ENCODE peak calls at places on chromosomes 3 and 15, in six cellular contexts. One of them, this sample, is unnamed.

GRCh38 chr15:37204698-37205097 is 104.3 kb upstream of the MEIS2 start:
- DNase-seq in HT-29: peak
- DNase-seq in aorta: no peak
- DNase-seq in activated T-helper 1 cell treated with anti-CD3 and anti-CD28 coated beads, Interleukin-12 subunit alpha, Interleukin-12 subunit beta, Interleukin-2, Interleukin-4 antibody, amounts not matched to agents 30 ng/mL and 10 ng/mL and 1 ng/mL, durations not matched to agents 14 hours and 24 hours and 36 hours: no peak
- DNase-seq in fibroblast of the conjunctiva: no peak
- DNase-seq in endothelial cell: no peak
- DNase-seq in this sample: no peak

GRCh38 chr15:53627279-53627678 is 132.2 kb downstream of the WDR72 start:
- DNase-seq in fibroblast of the conjunctiva: no peak
- DNase-seq in HT-29: no peak
- DNase-seq in aorta: no peak
- DNase-seq in endothelial cell: no peak
- DNase-seq in activated T-helper 1 cell treated with anti-CD3 and anti-CD28 coated beads, Interleukin-12 subunit alpha, Interleukin-12 subunit beta, Interleukin-2, Interleukin-4 antibody, amounts not matched to agents 30 ng/mL and 10 ng/mL and 1 ng/mL, durations not matched to agents 14 hours and 24 hours and 36 hours: no peak
- DNase-seq in this sample: no peak

GRCh38 chr15:70165811-70166284 is 68.1 kb upstream of the TLE3 start:
- DNase-seq in fibroblast of the conjunctiva: no peak
- DNase-seq in endothelial cell: no peak
- DNase-seq in HT-29: no peak
- DNase-seq in aorta: peak
- DNase-seq in activated T-helper 1 cell treated with anti-CD3 and anti-CD28 coated beads, Interleukin-12 subunit alpha, Interleukin-12 subunit beta, Interleukin-2, Interleukin-4 antibody, amounts not matched to agents 30 ng/mL and 10 ng/mL and 1 ng/mL, durations not matched to agents 14 hours and 24 hours and 36 hours: no peak
- DNase-seq in this sample: no peak

GRCh38 chr3:129313983-129314756 is 35.5 kb downstream of the HMCES start:
- DNase-seq in aorta: no peak
- DNase-seq in HT-29: peak
- DNase-seq in fibroblast of the conjunctiva: no peak
- DNase-seq in endothelial cell: no peak
- DNase-seq in activated T-helper 1 cell treated with anti-CD3 and anti-CD28 coated beads, Interleukin-12 subunit alpha, Interleukin-12 subunit beta, Interleukin-2, Interleukin-4 antibody, amounts not matched to agents 30 ng/mL and 10 ng/mL and 1 ng/mL, durations not matched to agents 14 hours and 24 hours and 36 hours: no peak
- DNase-seq in this sample: no peak

GRCh38 chr3:74267126-74267525 is 347.3 kb downstream of the CNTN3 start:
- DNase-seq in activated T-helper 1 cell treated with anti-CD3 and anti-CD28 coated beads, Interleukin-12 subunit alpha, Interleukin-12 subunit beta, Interleukin-2, Interleukin-4 antibody, amounts not matched to agents 30 ng/mL and 10 ng/mL and 1 ng/mL, durations not matched to agents 14 hours and 24 hours and 36 hours: no peak
- DNase-seq in aorta: no peak
- DNase-seq in HT-29: no peak
- DNase-seq in endothelial cell: no peak
- DNase-seq in fibroblast of the conjunctiva: no peak
- DNase-seq in this sample: no peak

GRCh38 chr3:74273091-74273490 is 341.4 kb downstream of the CNTN3 start:
- DNase-seq in fibroblast of the conjunctiva: no peak
- DNase-seq in HT-29: no peak
- DNase-seq in aorta: peak
- DNase-seq in activated T-helper 1 cell treated with anti-CD3 and anti-CD28 coated beads, Interleukin-12 subunit alpha, Interleukin-12 subunit beta, Interleukin-2, Interleukin-4 antibody, amounts not matched to agents 30 ng/mL and 10 ng/mL and 1 ng/mL, durations not matched to agents 14 hours and 24 hours and 36 hours: no peak
- DNase-seq in endothelial cell: no peak
- DNase-seq in this sample: no peak

GRCh38 chr15:92451225-92451825 is 57.6 kb downstream of the ST8SIA2 start:
- DNase-seq in endothelial cell: no peak
- DNase-seq in aorta: no peak
- DNase-seq in activated T-helper 1 cell treated with anti-CD3 and anti-CD28 coated beads, Interleukin-12 subunit alpha, Interleukin-12 subunit beta, Interleukin-2, Interleukin-4 antibody, amounts not matched to agents 30 ng/mL and 10 ng/mL and 1 ng/mL, durations not matched to agents 14 hours and 24 hours and 36 hours: no peak
- DNase-seq in HT-29: no peak
- DNase-seq in fibroblast of the conjunctiva: no peak
- DNase-seq in this sample: peak

GRCh38 chr15:38520035-38520434 is 44.6 kb downstream of the RASGRP1 start:
- DNase-seq in HT-29: no peak
- DNase-seq in endothelial cell: no peak
- DNase-seq in fibroblast of the conjunctiva: no peak
- DNase-seq in activated T-helper 1 cell treated with anti-CD3 and anti-CD28 coated beads, Interleukin-12 subunit alpha, Interleukin-12 subunit beta, Interleukin-2, Interleukin-4 antibody, amounts not matched to agents 30 ng/mL and 10 ng/mL and 1 ng/mL, durations not matched to agents 14 hours and 24 hours and 36 hours: no peak
- DNase-seq in aorta: no peak
- DNase-seq in this sample: no peak

GRCh38 chr3:61639991-61640390 is 78.6 kb downstream of the PTPRG start:
- DNase-seq in endothelial cell: no peak
- DNase-seq in fibroblast of the conjunctiva: no peak
- DNase-seq in HT-29: no peak
- DNase-seq in aorta: no peak
- DNase-seq in activated T-helper 1 cell treated with anti-CD3 and anti-CD28 coated beads, Interleukin-12 subunit alpha, Interleukin-12 subunit beta, Interleukin-2, Interleukin-4 antibody, amounts not matched to agents 30 ng/mL and 10 ng/mL and 1 ng/mL, durations not matched to agents 14 hours and 24 hours and 36 hours: no peak
- DNase-seq in this sample: no peak

GRCh38 chr3:107910713-107911259 is 180.0 kb downstream of the CD47 start:
- DNase-seq in endothelial cell: no peak
- DNase-seq in HT-29: no peak
- DNase-seq in aorta: no peak
- DNase-seq in fibroblast of the conjunctiva: no peak
- DNase-seq in activated T-helper 1 cell treated with anti-CD3 and anti-CD28 coated beads, Interleukin-12 subunit alpha, Interleukin-12 subunit beta, Interleukin-2, Interleukin-4 antibody, amounts not matched to agents 30 ng/mL and 10 ng/mL and 1 ng/mL, durations not matched to agents 14 hours and 24 hours and 36 hours: no peak
- DNase-seq in this sample: no peak

GRCh38 chr3:99536555-99537314 is 101.7 kb upstream of the COL8A1 start:
- DNase-seq in activated T-helper 1 cell treated with anti-CD3 and anti-CD28 coated beads, Interleukin-12 subunit alpha, Interleukin-12 subunit beta, Interleukin-2, Interleukin-4 antibody, amounts not matched to agents 30 ng/mL and 10 ng/mL and 1 ng/mL, durations not matched to agents 14 hours and 24 hours and 36 hours: no peak
- DNase-seq in HT-29: no peak
- DNase-seq in endothelial cell: no peak
- DNase-seq in aorta: no peak
- DNase-seq in fibroblast of the conjunctiva: no peak
- DNase-seq in this sample: no peak

GRCh38 chr3:61146010-61146569 is 105.2 kb downstream of the FHIT start:
- DNase-seq in fibroblast of the conjunctiva: no peak
- DNase-seq in endothelial cell: no peak
- DNase-seq in aorta: no peak
- DNase-seq in activated T-helper 1 cell treated with anti-CD3 and anti-CD28 coated beads, Interleukin-12 subunit alpha, Interleukin-12 subunit beta, Interleukin-2, Interleukin-4 antibody, amounts not matched to agents 30 ng/mL and 10 ng/mL and 1 ng/mL, durations not matched to agents 14 hours and 24 hours and 36 hours: no peak
- DNase-seq in HT-29: no peak
- DNase-seq in this sample: no peak

GRCh38 chr3:58065700-58066167 is 57.5 kb downstream of the FLNB start:
- DNase-seq in endothelial cell: no peak
- DNase-seq in fibroblast of the conjunctiva: no peak
- DNase-seq in HT-29: no peak
- DNase-seq in aorta: no peak
- DNase-seq in activated T-helper 1 cell treated with anti-CD3 and anti-CD28 coated beads, Interleukin-12 subunit alpha, Interleukin-12 subunit beta, Interleukin-2, Interleukin-4 antibody, amounts not matched to agents 30 ng/mL and 10 ng/mL and 1 ng/mL, durations not matched to agents 14 hours and 24 hours and 36 hours: no peak
- DNase-seq in this sample: no peak

GRCh38 chr15:50854594-50855490 is 53.6 kb upstream of the AP4E1 start:
- DNase-seq in aorta: no peak
- DNase-seq in fibroblast of the conjunctiva: peak
- DNase-seq in endothelial cell: no peak
- DNase-seq in activated T-helper 1 cell treated with anti-CD3 and anti-CD28 coated beads, Interleukin-12 subunit alpha, Interleukin-12 subunit beta, Interleukin-2, Interleukin-4 antibody, amounts not matched to agents 30 ng/mL and 10 ng/mL and 1 ng/mL, durations not matched to agents 14 hours and 24 hours and 36 hours: no peak
- DNase-seq in HT-29: no peak
- DNase-seq in this sample: peak

GRCh38 chr3:168884353-168884903 is 779.1 kb downstream of the MECOM start:
- DNase-seq in endothelial cell: no peak
- DNase-seq in aorta: peak
- DNase-seq in activated T-helper 1 cell treated with anti-CD3 and anti-CD28 coated beads, Interleukin-12 subunit alpha, Interleukin-12 subunit beta, Interleukin-2, Interleukin-4 antibody, amounts not matched to agents 30 ng/mL and 10 ng/mL and 1 ng/mL, durations not matched to agents 14 hours and 24 hours and 36 hours: no peak
- DNase-seq in fibroblast of the conjunctiva: peak
- DNase-seq in HT-29: peak
- DNase-seq in this sample: peak

GRCh38 chr15:56964182-56964581 is 45.7 kb downstream of the TCF12 start:
- DNase-seq in endothelial cell: no peak
- DNase-seq in fibroblast of the conjunctiva: no peak
- DNase-seq in aorta: no peak
- DNase-seq in activated T-helper 1 cell treated with anti-CD3 and anti-CD28 coated beads, Interleukin-12 subunit alpha, Interleukin-12 subunit beta, Interleukin-2, Interleukin-4 antibody, amounts not matched to agents 30 ng/mL and 10 ng/mL and 1 ng/mL, durations not matched to agents 14 hours and 24 hours and 36 hours: no peak
- DNase-seq in HT-29: no peak
- DNase-seq in this sample: no peak

This sample was measured in kidney epithelial cell.